ENCODE peak calls at places on chromosomes 2 and 18, in four cellular contexts. N, Z, B and V are unnamed samples.

GRCh38 chr2:238255146-238255545 is 15.3 kb upstream of the HES6 start:
- DNase-seq in N (no peak), Z (no peak), B (no peak), V (no peak)

GRCh38 chr2:112768432-112768831 is 4.0 kb upstream of the CKAP2L start:
- DNase-seq in N (peak; percentile 52), Z (no peak), B (no peak), V (peak; percentile 61)

GRCh38 chr2:84894758-84895520 is 10.5 kb upstream of the TMSB10 start:
- DNase-seq in N (peak; percentile 39), Z (no peak), B (no peak), V (no peak)

GRCh38 chr2:169086893-169087467 is 17.6 kb downstream of the DHRS9 start:
- DNase-seq in N (no peak), Z (no peak), B (peak; percentile 77), V (no peak)

GRCh38 chr2:199734651-199735050 is 116.3 kb downstream of the FTCDNL1 start:
- DNase-seq in N (no peak), Z (no peak), B (no peak), V (no peak)

GRCh38 chr2:1505031-1505441 is 91.8 kb downstream of the TPO start:
- DNase-seq in N (no peak), Z (no peak), B (no peak), V (no peak)

GRCh38 chr2:221896505-221897151 is 324.5 kb upstream of the EPHA4 start:
- DNase-seq in N (no peak), Z (peak; percentile 50), B (peak; percentile 30), V (no peak)

GRCh38 chr2:45845566-45845965 is 194.1 kb downstream of the PRKCE start:
- DNase-seq in N (no peak), Z (no peak), B (no peak), V (no peak)

GRCh38 chr2:183195998-183196409 is 71.8 kb downstream of the NUP35 start:
- DNase-seq in N (no peak), Z (no peak), B (no peak), V (no peak)

GRCh38 chr18:14104906-14105748 is 27.1 kb downstream of the ZNF519 start:
- DNase-seq in N (no peak), Z (no peak), B (no peak), V (no peak)

GRCh38 chr2:11738589-11739436 is 7.6 kb upstream of the LPIN1 start:
- DNase-seq in N (peak; percentile 89), Z (peak; percentile 61), B (peak; percentile 85), V (peak; percentile 72)

GRCh38 chr2:9753276-9753600 is 90.0 kb upstream of the TAF1B start:
- DNase-seq in N (peak; percentile 85), Z (peak; percentile 55), B (no peak), V (peak; percentile 88)

GRCh38 chr18:57353940-57354461 is 1.6 kb downstream of the ST8SIA3 start:
- DNase-seq in N (peak; percentile 41), Z (no peak), B (no peak), V (no peak)

GRCh38 chr18:36893227-36893626 is 64.3 kb downstream of the KIAA1328 start:
- DNase-seq in N (no peak), Z (no peak), B (no peak), V (no peak)

GRCh38 chr2:36374586-36374985 is 19.0 kb downstream of the CRIM1 start:
- DNase-seq in N (no peak), Z (no peak), B (no peak), V (no peak)

GRCh38 chr2:100845141-100845991 is 25.4 kb downstream of the NPAS2 start:
- DNase-seq in N (no peak), Z (no peak), B (no peak), V (no peak)

GRCh38 chr18:74278058-74278457 is 13.7 kb downstream of the CYB5A start:
- DNase-seq in N (no peak), Z (no peak), B (no peak), V (no peak)

GRCh38 chr18:63306819-63307554 is 12.6 kb downstream of the BCL2 start:
- DNase-seq in N (no peak), Z (no peak), B (no peak), V (no peak)

GRCh38 chr18:58496937-58497336 is 132.0 kb downstream of the ALPK2 start:
- DNase-seq in N (no peak), Z (no peak), B (no peak), V (no peak)

GRCh38 chr2:240974771-240975572 is 23.4 kb upstream of the SNED1 start:
- DNase-seq in N (no peak), Z (no peak), B (no peak), V (no peak)

GRCh38 chr2:184779777-184780176 is 181.4 kb downstream of the ZNF804A start:
- DNase-seq in N (no peak), Z (no peak), B (no peak), V (no peak)

GRCh38 chr2:220703279-220703678 is 868.8 kb downstream of the EPHA4 start:
- DNase-seq in N (peak; percentile 37), Z (peak; percentile 24), B (no peak), V (peak; percentile 4)

GRCh38 chr2:120712180-120712678 is 23.4 kb upstream of the GLI2 start:
- DNase-seq in N (peak; percentile 20), Z (no peak), B (no peak), V (no peak)

GRCh38 chr2:241808701-241809382 is at the start of gene NEU4:
- DNase-seq in N (no peak), Z (no peak), B (no peak), V (no peak)

GRCh38 chr2:181185948-181186347 is 205.5 kb downstream of the UBE2E3 start:
- DNase-seq in N (peak; percentile 32), Z (no peak), B (no peak), V (no peak)

GRCh38 chr2:205934443-205934842 is 151.5 kb downstream of the INO80D start:
- DNase-seq in N (peak; percentile 30), Z (no peak), B (no peak), V (no peak)

GRCh38 chr2:219140726-219141125 is 19.9 kb downstream of the NHEJ1 start:
- DNase-seq in N (no peak), Z (no peak), B (no peak), V (no peak)

GRCh38 chr2:128304715-128305554 is 13.7 kb downstream of the HS6ST1 start:
- DNase-seq in N (peak; percentile 99), Z (peak; percentile 93), B (peak; percentile 76), V (peak; percentile 89)

GRCh38 chr2:199366406-199366805 is 91.3 kb downstream of the SATB2 start:
- DNase-seq in N (peak; percentile 3), Z (no peak), B (no peak), V (no peak)

GRCh38 chr2:215461836-215462532 is 26.1 kb upstream of the FN1 start:
- DNase-seq in N (peak; percentile 63), Z (no peak), B (no peak), V (no peak)

GRCh38 chr2:201901770-201902169 is 95.4 kb downstream of the CDK15 start:
- DNase-seq in N (no peak), Z (no peak), B (no peak), V (no peak)

GRCh38 chr2:150647943-150648342 is 160.5 kb upstream of the RND3 start:
- DNase-seq in N (no peak), Z (no peak), B (no peak), V (no peak)

GRCh38 chr18:58101291-58101706 is 57.3 kb downstream of the NEDD4L start:
- DNase-seq in N (no peak), Z (no peak), B (no peak), V (no peak)

GRCh38 chr2:23220687-23221086 is 164.3 kb upstream of the KLHL29 start:
- DNase-seq in N (no peak), Z (no peak), B (no peak), V (no peak)

GRCh38 chr2:216113572-216113971 is 4.4 kb downstream of the XRCC5 start:
- DNase-seq in N (no peak), Z (no peak), B (no peak), V (no peak)

DNA sequence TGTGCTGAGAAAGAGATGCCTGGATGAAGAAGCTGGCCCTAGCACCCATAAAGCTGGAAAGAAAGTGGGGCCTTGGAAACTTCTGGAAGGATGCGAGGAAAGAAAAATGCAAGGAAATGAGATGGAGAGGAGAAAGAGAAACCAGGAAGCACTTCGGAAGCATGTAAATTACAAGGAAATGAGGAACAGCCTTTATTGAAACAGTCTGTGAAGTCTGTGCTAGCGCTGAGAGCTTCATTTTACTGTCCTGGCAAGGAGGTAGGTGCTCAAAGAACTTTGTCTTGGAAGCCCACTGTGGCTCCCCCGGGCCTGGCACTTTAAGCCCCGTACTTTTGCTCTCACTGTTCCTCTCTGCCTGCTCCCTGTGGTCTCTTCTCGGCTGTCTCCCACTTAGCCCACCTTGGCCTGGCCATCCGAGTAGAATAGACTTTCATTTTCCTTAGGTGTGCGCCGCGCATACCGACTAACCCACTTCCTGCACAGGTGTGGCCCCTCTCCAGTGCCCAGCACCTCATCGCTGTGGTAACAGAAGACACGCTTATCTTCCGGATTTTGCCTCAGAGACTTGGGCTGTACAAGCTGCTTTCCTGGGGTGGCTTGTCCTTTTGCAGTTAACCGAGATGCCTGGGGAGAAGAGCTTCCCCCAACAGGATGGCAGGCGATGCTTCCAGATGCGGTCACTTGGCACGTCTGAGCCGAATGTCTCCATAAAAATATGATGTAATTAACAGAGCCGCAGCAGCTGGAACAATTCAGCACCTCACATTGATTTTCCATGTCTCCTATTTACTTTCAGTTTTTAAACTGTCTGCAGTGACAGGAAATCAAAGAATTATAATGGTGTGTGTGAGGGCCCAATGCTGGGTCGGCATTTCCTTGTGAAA is 199.6 kb downstream of the HRH4 start:
- DNase-seq in N (no peak), Z (no peak), B (no peak), V (no peak)
- H3K4me3 ChIP-seq in N (no peak overlapping the region), Z (no peak overlapping the region), B (no peak overlapping the region), V (peak overlapping the region; percentile 35)

GRCh38 chr2:126750506-126750905 is 94.5 kb downstream of the GYPC start:
- DNase-seq in N (no peak), Z (no peak), B (peak; percentile 14), V (no peak)

GRCh38 chr2:126748929-126749518 is 93.1 kb downstream of the GYPC start:
- DNase-seq in N (no peak), Z (no peak), B (peak; percentile 18), V (no peak)

GRCh38 chr2:126751477-126751876 is 95.5 kb downstream of the GYPC start:
- DNase-seq in N (no peak), Z (no peak), B (no peak), V (no peak)

GRCh38 chr2:126748188-126748760 is 92.3 kb downstream of the GYPC start:
- DNase-seq in N (no peak), Z (no peak), B (peak; percentile 17), V (no peak)

GRCh38 chr2:126749537-126749936 is 93.6 kb downstream of the GYPC start:
- DNase-seq in N (peak; percentile 21), Z (no peak), B (peak; percentile 22), V (no peak)
- TF ChIP-seq CTCF in N (peak; percentile 49), Z (peak; percentile 7), B (no peak), V (peak; percentile 15)

DNA sequence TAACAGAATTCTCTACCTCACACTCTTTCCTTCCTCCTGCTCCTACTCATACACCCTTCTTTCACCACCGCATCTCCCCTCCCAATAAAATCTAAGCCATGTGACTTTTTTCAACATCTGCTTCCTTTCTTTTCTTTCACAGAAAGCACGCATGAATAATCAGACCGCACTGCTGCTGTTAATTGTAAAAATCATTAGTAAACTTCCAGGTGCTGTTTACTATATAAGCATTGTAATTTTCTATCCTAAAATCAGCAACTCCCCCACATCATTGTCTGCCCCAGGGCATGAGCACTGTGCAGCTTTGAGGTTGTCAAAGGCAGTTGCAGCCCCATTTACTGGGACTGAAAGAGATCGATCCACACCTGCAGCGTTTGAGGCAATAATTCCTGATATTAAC is 782.6 kb upstream of the ID2 start:
- DNase-seq in N (no peak), Z (no peak), B (no peak), V (no peak)
- H3K4me3 ChIP-seq in N (no peak overlapping the region), Z (no peak overlapping the region), B (no peak overlapping the region), V (no peak overlapping the region)

GRCh38 chr2:79512442-79513401 is at the start of gene CTNNA2:
- DNase-seq in N (peak; percentile 5), Z (peak; percentile 4), B (no peak), V (no peak)
- TF ChIP-seq CTCF in N (no peak), Z (no peak), B (no peak), V (no peak)